ENCODE peak calls at places on chromosome 3, in five cellular contexts. One of them, this sample, is unnamed.

GRCh38 chr3:56940331-56940730 is 120.1 kb upstream of the SPATA12 start:
- DNase-seq in left ventricle myocardium inferior: no peak
- DNase-seq in MM.1S: no peak
- DNase-seq in mammary epithelial cell: no peak
- DNase-seq in lower lobe of right lung: no peak
- DNase-seq in this sample: no peak

GRCh38 chr3:66366747-66367146 is 134.1 kb downstream of the LRIG1 start:
- DNase-seq in mammary epithelial cell: no peak
- DNase-seq in left ventricle myocardium inferior: no peak
- DNase-seq in MM.1S: no peak
- DNase-seq in lower lobe of right lung: no peak
- DNase-seq in this sample: no peak

GRCh38 chr3:23696842-23697241 is 108.9 kb upstream of the UBE2E1 start:
- DNase-seq in lower lobe of right lung: no peak
- DNase-seq in MM.1S: no peak
- DNase-seq in left ventricle myocardium inferior: no peak
- DNase-seq in mammary epithelial cell: no peak
- DNase-seq in this sample: no peak

GRCh38 chr3:71317140-71317539 is 266.4 kb downstream of the FOXP1 start:
- DNase-seq in left ventricle myocardium inferior: no peak
- DNase-seq in mammary epithelial cell: no peak
- DNase-seq in lower lobe of right lung: no peak
- DNase-seq in MM.1S: no peak
- DNase-seq in this sample: no peak

GRCh38 chr3:44016818-44017217 is 224.9 kb upstream of the TOPAZ1 start:
- DNase-seq in lower lobe of right lung: no peak
- DNase-seq in MM.1S: no peak
- DNase-seq in left ventricle myocardium inferior: no peak
- DNase-seq in mammary epithelial cell: no peak
- DNase-seq in this sample: no peak

GRCh38 chr3:90134090-90134489 is 1026.7 kb downstream of the EPHA3 start:
- DNase-seq in mammary epithelial cell: no peak
- DNase-seq in left ventricle myocardium inferior: no peak
- DNase-seq in MM.1S: no peak
- DNase-seq in lower lobe of right lung: no peak
- DNase-seq in this sample: no peak

GRCh38 chr3:196159952-196160804 is 51.0 kb downstream of the ZDHHC19 start:
- DNase-seq in MM.1S: peak; percentile 71
- DNase-seq in mammary epithelial cell: peak; percentile 48
- DNase-seq in lower lobe of right lung: peak; percentile 78
- DNase-seq in left ventricle myocardium inferior: no peak
- DNase-seq in this sample: peak; percentile 85

GRCh38 chr3:23668430-23668904 is 137.3 kb upstream of the UBE2E1 start:
- DNase-seq in mammary epithelial cell: peak; percentile 89
- DNase-seq in left ventricle myocardium inferior: no peak
- DNase-seq in lower lobe of right lung: no peak
- DNase-seq in MM.1S: no peak
- DNase-seq in this sample: no peak

GRCh38 chr3:28124882-28125281 is 116.5 kb upstream of the CMC1 start:
- DNase-seq in mammary epithelial cell: no peak
- DNase-seq in MM.1S: no peak
- DNase-seq in lower lobe of right lung: no peak
- DNase-seq in left ventricle myocardium inferior: no peak
- DNase-seq in this sample: no peak

GRCh38 chr3:150544040-150544439 is 2.3 kb downstream of the SERP1 start:
- DNase-seq in mammary epithelial cell: peak; percentile 78
- DNase-seq in lower lobe of right lung: no peak
- DNase-seq in left ventricle myocardium inferior: no peak
- DNase-seq in MM.1S: no peak
- DNase-seq in this sample: no peak

GRCh38 chr3:132549890-132550578 is 47.0 kb upstream of the ACKR4 start:
- DNase-seq in lower lobe of right lung: no peak
- DNase-seq in MM.1S: peak; percentile 67
- DNase-seq in left ventricle myocardium inferior: no peak
- DNase-seq in mammary epithelial cell: peak; percentile 80
- DNase-seq in this sample: no peak

GRCh38 chr3:37474936-37475335 is 300.6 kb upstream of the LRRFIP2 start:
- DNase-seq in lower lobe of right lung: no peak
- DNase-seq in left ventricle myocardium inferior: no peak
- DNase-seq in MM.1S: no peak
- DNase-seq in mammary epithelial cell: no peak
- DNase-seq in this sample: peak; percentile 90

GRCh38 chr3:156681003-156681402 is 6.6 kb downstream of the TIPARP start:
- DNase-seq in mammary epithelial cell: peak; percentile 97
- DNase-seq in left ventricle myocardium inferior: no peak
- DNase-seq in lower lobe of right lung: no peak
- DNase-seq in MM.1S: peak; percentile 55
- DNase-seq in this sample: no peak

GRCh38 chr3:190120161-190121060 is at the start of gene P3H2:
- DNase-seq in mammary epithelial cell: peak; percentile 92
- DNase-seq in left ventricle myocardium inferior: peak; percentile 80
- DNase-seq in lower lobe of right lung: peak; percentile 88
- DNase-seq in MM.1S: peak; percentile 91
- DNase-seq in this sample: peak; percentile 96

GRCh38 chr3:39101022-39101689 is 6.3 kb downstream of the GORASP1 start:
- DNase-seq in MM.1S: peak; percentile 55
- DNase-seq in left ventricle myocardium inferior: no peak
- DNase-seq in lower lobe of right lung: no peak
- DNase-seq in mammary epithelial cell: peak; percentile 16
- DNase-seq in this sample: no peak

GRCh38 chr3:149180057-149180573 is 41.5 kb downstream of the CP start:
- DNase-seq in lower lobe of right lung: peak; percentile 57
- DNase-seq in MM.1S: no peak
- DNase-seq in left ventricle myocardium inferior: peak; percentile 65
- DNase-seq in mammary epithelial cell: peak; percentile 99
- DNase-seq in this sample: peak; percentile 82

GRCh38 chr3:169929830-169930519 is 18.6 kb downstream of the SAMD7 start:
- DNase-seq in MM.1S: peak; percentile 82
- DNase-seq in left ventricle myocardium inferior: no peak
- DNase-seq in mammary epithelial cell: no peak
- DNase-seq in lower lobe of right lung: no peak
- DNase-seq in this sample: no peak

GRCh38 chr3:30752961-30753360 is 141.5 kb downstream of the GADL1 start:
- DNase-seq in mammary epithelial cell: peak; percentile 78
- DNase-seq in MM.1S: no peak
- DNase-seq in left ventricle myocardium inferior: no peak
- DNase-seq in lower lobe of right lung: no peak
- DNase-seq in this sample: no peak

GRCh38 chr3:150114873-150115570 is 144.3 kb upstream of the PFN2 start:
- DNase-seq in mammary epithelial cell: peak; percentile 26
- DNase-seq in left ventricle myocardium inferior: no peak
- DNase-seq in lower lobe of right lung: no peak
- DNase-seq in MM.1S: no peak
- DNase-seq in this sample: no peak

GRCh38 chr3:72171461-72171860 is 386.5 kb upstream of the PROK2 start:
- DNase-seq in lower lobe of right lung: no peak
- DNase-seq in MM.1S: no peak
- DNase-seq in mammary epithelial cell: no peak
- DNase-seq in left ventricle myocardium inferior: no peak
- DNase-seq in this sample: no peak

GRCh38 chr3:39103324-39103693 is 4.1 kb downstream of the GORASP1 start:
- DNase-seq in lower lobe of right lung: no peak
- DNase-seq in left ventricle myocardium inferior: no peak
- DNase-seq in MM.1S: no peak
- DNase-seq in mammary epithelial cell: no peak
- DNase-seq in this sample: no peak

GRCh38 chr3:27596334-27596841 is 112.2 kb upstream of the SLC4A7 start:
- DNase-seq in lower lobe of right lung: no peak
- DNase-seq in left ventricle myocardium inferior: no peak
- DNase-seq in MM.1S: peak; percentile 7
- DNase-seq in mammary epithelial cell: no peak
- DNase-seq in this sample: no peak

GRCh38 chr3:32239638-32240550 is 1.4 kb downstream of the CMTM8 start:
- DNase-seq in lower lobe of right lung: no peak
- DNase-seq in mammary epithelial cell: no peak
- DNase-seq in left ventricle myocardium inferior: no peak
- DNase-seq in MM.1S: peak; percentile 54
- DNase-seq in this sample: no peak

GRCh38 chr3:133230191-133230590 is 169.7 kb upstream of the BFSP2 start:
- DNase-seq in mammary epithelial cell: no peak
- DNase-seq in MM.1S: no peak
- DNase-seq in lower lobe of right lung: no peak
- DNase-seq in left ventricle myocardium inferior: no peak
- DNase-seq in this sample: no peak

GRCh38 chr3:96779810-96780209 is 34.6 kb upstream of the EPHA6 start:
- DNase-seq in mammary epithelial cell: no peak
- DNase-seq in left ventricle myocardium inferior: no peak
- DNase-seq in lower lobe of right lung: no peak
- DNase-seq in MM.1S: no peak
- DNase-seq in this sample: no peak

GRCh38 chr3:41846850-41847249 is 115.1 kb downstream of the ULK4 start:
- DNase-seq in lower lobe of right lung: no peak
- DNase-seq in MM.1S: peak; percentile 64
- DNase-seq in mammary epithelial cell: no peak
- DNase-seq in left ventricle myocardium inferior: no peak
- DNase-seq in this sample: no peak

GRCh38 chr3:74643636-74644035 is 29.2 kb upstream of the CNTN3 start:
- DNase-seq in lower lobe of right lung: no peak
- DNase-seq in MM.1S: no peak
- DNase-seq in mammary epithelial cell: no peak
- DNase-seq in left ventricle myocardium inferior: peak; percentile 66
- DNase-seq in this sample: peak; percentile 83

GRCh38 chr3:141782386-141782932 is 19.3 kb downstream of the GRK7 start:
- DNase-seq in MM.1S: no peak
- DNase-seq in lower lobe of right lung: no peak
- DNase-seq in left ventricle myocardium inferior: no peak
- DNase-seq in mammary epithelial cell: peak; percentile 12
- DNase-seq in this sample: no peak

GRCh38 chr3:60365360-60365759 is 885.9 kb downstream of the FHIT start:
- DNase-seq in MM.1S: no peak
- DNase-seq in lower lobe of right lung: no peak
- DNase-seq in left ventricle myocardium inferior: no peak
- DNase-seq in mammary epithelial cell: peak; percentile 48
- DNase-seq in this sample: no peak

GRCh38 chr3:71542548-71543370 is 40.8 kb downstream of the FOXP1 start:
- DNase-seq in left ventricle myocardium inferior: peak; percentile 78
- DNase-seq in lower lobe of right lung: peak; percentile 80
- DNase-seq in mammary epithelial cell: peak; percentile 65
- DNase-seq in MM.1S: no peak
- DNase-seq in this sample: peak; percentile 93

GRCh38 chr3:16472593-16472992 is 40.9 kb downstream of the RFTN1 start:
- DNase-seq in lower lobe of right lung: no peak
- DNase-seq in MM.1S: no peak
- DNase-seq in left ventricle myocardium inferior: no peak
- DNase-seq in mammary epithelial cell: no peak
- DNase-seq in this sample: no peak
- H3K9me3 ChIP-seq in lower lobe of right lung: no peaks in the 10 kb centered on the region
- H3K9me3 ChIP-seq in MM.1S: no peaks in the 10 kb centered on the region
- H3K9me3 ChIP-seq in left ventricle myocardium inferior: peaks cover 14% of the 10 kb centered on the region
- H3K9me3 ChIP-seq in mammary epithelial cell: no peaks in the 10 kb centered on the region
- H3K9me3 ChIP-seq in this sample: no peaks in the 10 kb centered on the region

DNA sequence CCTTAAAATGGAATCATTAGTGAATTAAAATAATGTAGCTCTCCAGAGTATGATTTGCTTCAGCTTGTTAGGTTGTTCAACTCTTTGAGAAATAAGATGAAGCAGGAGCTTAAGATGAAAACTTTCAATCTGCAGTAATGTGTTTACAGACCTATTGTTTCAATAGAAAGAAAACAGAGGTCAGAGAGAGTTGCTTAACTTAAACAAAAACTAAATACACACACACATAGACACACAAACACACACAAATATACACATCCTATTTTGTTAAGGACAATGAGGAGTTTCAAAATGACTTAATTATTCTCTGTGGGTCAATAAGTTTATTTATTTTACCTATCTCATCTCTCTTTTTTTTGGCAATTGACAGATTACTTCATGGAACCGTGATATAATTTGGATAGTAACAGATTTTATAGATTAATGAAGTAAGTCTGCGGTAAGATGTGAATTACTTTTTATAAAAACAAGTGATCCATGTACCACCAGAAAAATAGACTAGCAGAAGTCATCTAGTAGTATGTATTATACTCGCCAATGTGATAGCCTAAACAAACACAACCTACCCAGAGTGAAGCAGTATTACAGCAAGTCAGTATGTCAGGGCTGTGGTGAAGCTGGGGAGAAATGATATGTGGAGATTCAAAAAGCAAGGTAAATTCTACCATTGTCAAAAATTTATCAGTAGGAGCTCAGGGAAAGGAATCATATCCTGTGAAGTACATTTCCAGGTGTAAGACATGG is 76.7 kb upstream of the DCBLD2 start:
- DNase-seq in left ventricle myocardium inferior: no peak
- DNase-seq in mammary epithelial cell: no peak
- DNase-seq in MM.1S: no peak
- DNase-seq in lower lobe of right lung: no peak
- DNase-seq in this sample: no peak
- H3K9me3 ChIP-seq in left ventricle myocardium inferior: no peaks in the 10 kb centered on the region
- H3K9me3 ChIP-seq in mammary epithelial cell: no peaks in the 10 kb centered on the region
- H3K9me3 ChIP-seq in MM.1S: no peaks in the 10 kb centered on the region
- H3K9me3 ChIP-seq in lower lobe of right lung: no peaks in the 10 kb centered on the region
- H3K9me3 ChIP-seq in this sample: no peaks in the 10 kb centered on the region

GRCh38 chr3:2110597-2111117 is 12.0 kb downstream of the CNTN4 start:
- DNase-seq in lower lobe of right lung: no peak
- DNase-seq in mammary epithelial cell: no peak
- DNase-seq in MM.1S: no peak
- DNase-seq in left ventricle myocardium inferior: no peak
- DNase-seq in this sample: no peak

DNA sequence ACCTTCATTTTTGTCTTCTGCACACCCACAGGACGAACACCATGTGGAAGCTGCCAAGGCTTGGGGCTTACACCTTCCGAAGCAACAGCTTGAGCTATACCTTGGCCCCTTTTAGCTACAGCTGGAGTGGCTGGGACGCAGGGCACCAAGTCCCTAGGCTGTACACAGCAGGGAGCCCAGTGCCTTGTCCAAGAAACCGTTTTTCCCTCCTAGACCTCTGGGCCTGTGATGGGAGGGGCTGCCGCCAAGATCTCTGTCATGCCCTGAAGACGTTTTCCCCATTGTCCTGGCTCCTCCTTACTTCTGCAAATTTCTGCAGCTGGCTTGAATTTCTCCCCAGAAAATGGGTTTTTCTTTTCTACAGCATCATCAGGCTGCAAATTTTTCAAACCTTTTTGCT is 7.8 kb downstream of the CNTN4 start:
- DNase-seq in left ventricle myocardium inferior: no peak
- DNase-seq in mammary epithelial cell: no peak
- DNase-seq in lower lobe of right lung: no peak
- DNase-seq in MM.1S: no peak
- DNase-seq in this sample: no peak
- H3K9me3 ChIP-seq in left ventricle myocardium inferior: peaks cover 10% of the 10 kb centered on the region
- H3K9me3 ChIP-seq in mammary epithelial cell: peaks cover 16% of the 10 kb centered on the region
- H3K9me3 ChIP-seq in lower lobe of right lung: no peaks in the 10 kb centered on the region
- H3K9me3 ChIP-seq in MM.1S: no peaks in the 10 kb centered on the region
- H3K9me3 ChIP-seq in this sample: no peaks in the 10 kb centered on the region

GRCh38 chr3:123026551-123027291 is 842 bp downstream of the SEMA5B start:
- DNase-seq in left ventricle myocardium inferior: peak; percentile 39
- DNase-seq in MM.1S: no peak
- DNase-seq in mammary epithelial cell: peak; percentile 9
- DNase-seq in lower lobe of right lung: peak; percentile 57
- DNase-seq in this sample: peak; percentile 81

GRCh38 chr3:123027292-123028232 is at the start of gene SEMA5B:
- DNase-seq in MM.1S: peak; percentile 27
- DNase-seq in lower lobe of right lung: peak; percentile 46
- DNase-seq in mammary epithelial cell: peak; percentile 39
- DNase-seq in left ventricle myocardium inferior: peak; percentile 31
- DNase-seq in this sample: peak; percentile 82

GRCh38 chr3:123025642-123026521 is 1.7 kb downstream of the SEMA5B start:
- DNase-seq in mammary epithelial cell: no peak
- DNase-seq in MM.1S: no peak
- DNase-seq in lower lobe of right lung: peak; percentile 48
- DNase-seq in left ventricle myocardium inferior: peak; percentile 32
- DNase-seq in this sample: peak; percentile 76

GRCh38 chr3:123031051-123031450 is 3.5 kb upstream of the SEMA5B start:
- DNase-seq in lower lobe of right lung: no peak
- DNase-seq in MM.1S: no peak
- DNase-seq in mammary epithelial cell: no peak
- DNase-seq in left ventricle myocardium inferior: no peak
- DNase-seq in this sample: no peak

GRCh38 chr3:123028233-123028828 is 768 bp upstream of the SEMA5B start:
- DNase-seq in left ventricle myocardium inferior: no peak
- DNase-seq in mammary epithelial cell: peak; percentile 58
- DNase-seq in lower lobe of right lung: no peak
- DNase-seq in MM.1S: peak; percentile 69
- DNase-seq in this sample: no peak
- H3K9me3 ChIP-seq in left ventricle myocardium inferior: no peaks in the 10 kb centered on the region
- H3K9me3 ChIP-seq in mammary epithelial cell: no peaks in the 10 kb centered on the region
- H3K9me3 ChIP-seq in lower lobe of right lung: no peaks in the 10 kb centered on the region
- H3K9me3 ChIP-seq in MM.1S: no peaks in the 10 kb centered on the region
- H3K9me3 ChIP-seq in this sample: no peaks in the 10 kb centered on the region